ENCODE peak calls at places on chromosomes 2 and 18, in five cellular contexts. T, C, A, F and G are unnamed samples.

GRCh38 chr2:199019898-199020507 is 437.7 kb downstream of the SATB2 start:
- DNase-seq in T (no peak), A (peak; percentile 25), C (no peak), F (no peak), G (peak; percentile 46)

GRCh38 chr18:58495202-58495601 is 133.7 kb downstream of the ALPK2 start:
- DNase-seq in F (no peak), T (peak; percentile 25), A (no peak), C (no peak), G (no peak)

GRCh38 chr2:229431331-229431954 is 160.4 kb upstream of the PID1 start:
- DNase-seq in T (no peak), C (no peak), F (no peak), A (peak; percentile 69), G (peak; percentile 69)

GRCh38 chr2:96918754-96919550 is 49.1 kb upstream of the SEMA4C start:
- DNase-seq in C (no peak), F (no peak), T (no peak), A (no peak), G (no peak)

GRCh38 chr2:238024986-238025385 is 35.8 kb upstream of the SCLY start:
- DNase-seq in T (no peak), F (no peak), C (no peak), A (peak; percentile 93), G (peak; percentile 24)

GRCh38 chr2:42663828-42664227 is 95.4 kb downstream of the MTA3 start:
- DNase-seq in A (no peak), T (no peak), F (no peak), C (no peak), G (no peak)

GRCh38 chr18:60064271-60064670 is 164.5 kb downstream of the PMAIP1 start:
- DNase-seq in F (no peak), C (no peak), A (peak; percentile 72), T (no peak), G (no peak)

GRCh38 chr2:8418721-8419120 is 263.1 kb upstream of the ID2 start:
- DNase-seq in F (no peak), C (no peak), T (no peak), A (no peak), G (no peak)

GRCh38 chr18:12828116-12829051 is 55.7 kb downstream of the PTPN2 start:
- DNase-seq in T (no peak), A (no peak), C (no peak), F (no peak), G (no peak)

GRCh38 chr2:157877761-157878400 is 1.8 kb upstream of the ACVR1 start:
- DNase-seq in C (no peak), F (no peak), T (no peak), A (no peak), G (no peak)

GRCh38 chr2:44291281-44292248 is 16.3 kb downstream of the SLC3A1 start:
- DNase-seq in A (peak; percentile 90), F (no peak), C (peak; percentile 11), T (peak; percentile 70), G (peak; percentile 56)

GRCh38 chr18:5476961-5477800 is 66.6 kb downstream of the EPB41L3 start:
- DNase-seq in C (no peak), T (no peak), F (no peak), A (no peak), G (no peak)

GRCh38 chr2:130877258-130877657 is 40.5 kb downstream of the ARHGEF4 start:
- DNase-seq in T (peak; percentile 32), F (no peak), A (peak; percentile 89), C (no peak), G (peak; percentile 45)

GRCh38 chr2:204264068-204264693 is 281.1 kb upstream of the PARD3B start:
- DNase-seq in F (no peak), T (no peak), A (no peak), C (no peak), G (no peak)

GRCh38 chr2:26363323-26363722 is 16.7 kb upstream of the ADGRF3 start:
- DNase-seq in F (no peak), A (peak; percentile 50), C (no peak), T (no peak), G (peak; percentile 50)

GRCh38 chr2:185284696-185285095 is 453.9 kb upstream of the FSIP2 start:
- DNase-seq in C (no peak), A (no peak), T (no peak), F (no peak), G (no peak)

GRCh38 chr2:195049372-195050031 is 607.5 kb upstream of the SLC39A10 start:
- DNase-seq in C (no peak), A (peak; percentile 75), F (no peak), T (no peak), G (peak; percentile 55)

GRCh38 chr2:72993147-72993546 is 75.8 kb downstream of the EMX1 start:
- DNase-seq in F (peak; percentile 72), C (peak; percentile 80), A (peak; percentile 32), T (peak; percentile 62), G (peak; percentile 63)

GRCh38 chr18:11052800-11053199 is 96.6 kb downstream of the PIEZO2 start:
- DNase-seq in F (no peak), T (no peak), C (no peak), A (no peak), G (no peak)

GRCh38 chr18:35189510-35189909 is 51.3 kb upstream of the ZNF397 start:
- DNase-seq in F (no peak), C (no peak), A (no peak), T (no peak), G (no peak)

GRCh38 chr2:142944721-142945120 is 67.3 kb downstream of the KYNU start:
- DNase-seq in F (no peak), T (no peak), A (peak; percentile 40), C (no peak), G (no peak)

GRCh38 chr2:183093857-183094657 is 15.5 kb downstream of the DUSP19 start:
- DNase-seq in T (no peak), A (peak; percentile 54), C (peak; percentile 37), F (no peak), G (peak; percentile 47)

GRCh38 chr2:15760232-15760890 is 168.7 kb downstream of the DDX1 start:
- DNase-seq in F (no peak), A (no peak), C (no peak), T (no peak), G (no peak)

GRCh38 chr2:28568533-28568932 is 72.7 kb downstream of the PLB1 start:
- DNase-seq in F (no peak), C (no peak), T (no peak), A (peak; percentile 87), G (peak; percentile 28)

GRCh38 chr2:37342636-37343211 is 1.7 kb upstream of the QPCT start:
- DNase-seq in F (no peak), C (no peak), A (no peak), T (no peak), G (no peak)

DNA sequence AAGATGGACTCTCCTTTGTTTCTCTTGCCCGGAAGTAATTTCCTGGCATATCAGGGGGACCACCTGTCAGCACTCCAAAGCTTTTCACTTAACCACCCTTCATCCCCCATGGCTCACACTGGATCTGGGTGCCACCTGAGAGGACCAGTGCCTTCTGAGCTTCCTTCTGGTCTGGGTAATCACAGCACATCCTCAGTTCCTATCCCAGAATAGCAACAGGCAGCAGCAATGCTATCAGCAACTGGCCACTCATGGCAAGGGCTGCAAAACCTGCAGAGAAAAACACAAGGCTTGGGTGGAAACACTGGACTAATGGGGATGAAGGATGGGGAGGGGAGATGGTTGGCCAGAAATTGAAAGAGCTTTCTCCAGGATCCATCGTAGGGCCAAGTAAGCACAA is 59.9 kb upstream of the STPG4 start:
- DNase-seq in T (no peak), C (no peak), F (no peak), A (no peak), G (no peak)
- TF ChIP-seq CTCF in T (no peak), C (no peak), F (no peak), A (no peak), G (no peak)

GRCh38 chr2:175181104-175181876 is at the start of gene ATP5MC3:
- DNase-seq in T (peak; percentile 98), A (peak; percentile 94), C (peak; percentile 90), F (peak; percentile 98), G (peak; percentile 97)
- TF ChIP-seq CTCF in T (peak; percentile 8), A (peak; percentile 48), C (no peak), F (no peak), G (peak; percentile 18)

GRCh38 chr2:119350311-119350998 is 16.2 kb downstream of the C2orf76 start:
- DNase-seq in T (no peak), F (no peak), A (peak; percentile 74), C (no peak), G (no peak)
- TF ChIP-seq CTCF in T (no peak), F (no peak), A (peak; percentile 23), C (no peak), G (no peak)

DNA sequence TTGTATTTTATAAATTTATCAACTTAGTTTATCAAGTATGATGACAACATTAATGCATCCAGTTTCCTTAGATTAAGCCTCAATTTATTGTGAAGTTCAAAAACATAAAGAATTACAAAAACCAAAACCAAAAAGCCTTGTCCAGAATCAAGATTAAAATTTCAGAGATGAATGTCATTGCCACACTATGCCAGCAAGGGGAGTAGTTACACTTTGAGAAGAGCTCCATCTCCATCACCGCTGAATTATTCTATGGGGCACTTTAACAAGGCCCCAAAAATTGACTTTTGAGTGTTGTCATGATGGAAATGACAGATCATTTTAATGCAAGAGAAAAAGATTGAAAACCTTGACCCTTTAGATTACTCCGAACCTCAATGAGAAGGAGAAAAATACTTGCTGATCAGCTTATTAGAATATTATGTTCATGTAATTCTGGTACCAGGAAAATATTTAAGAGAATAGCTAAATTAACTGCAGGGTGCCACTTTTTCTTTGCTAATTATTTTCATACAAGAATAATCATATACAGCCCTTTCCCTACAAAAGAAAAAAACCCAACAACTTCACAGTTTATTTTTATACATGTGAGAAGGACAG is 152.5 kb upstream of the AQP4 start:
- DNase-seq in T (no peak), A (peak; percentile 44), C (peak; percentile 8), F (no peak), G (peak; percentile 46)
- TF ChIP-seq CTCF in T (peak; percentile 38), A (peak; percentile 77), C (peak; percentile 31), F (peak; percentile 32), G (peak; percentile 69)

DNA sequence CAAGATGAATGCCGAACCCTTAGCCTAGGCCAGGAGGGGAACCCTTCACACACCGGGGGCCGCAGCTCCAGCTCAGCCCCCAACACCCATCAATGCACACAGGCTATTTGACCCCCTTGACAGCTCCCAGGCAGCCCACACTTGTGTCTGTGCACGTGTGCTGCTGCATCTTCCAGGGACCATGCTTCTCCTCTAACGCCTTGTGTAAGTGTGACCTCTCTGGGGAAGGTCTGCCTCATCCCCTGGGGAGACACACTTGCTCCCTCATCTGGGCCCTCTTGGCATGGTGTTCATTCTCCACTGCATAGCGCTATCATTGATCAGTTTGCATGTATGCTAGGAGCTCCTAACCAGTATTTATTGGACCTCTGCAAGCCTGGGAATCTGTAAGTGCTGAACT is 120.0 kb upstream of the FHL2 start:
- DNase-seq in A (no peak), F (no peak), C (no peak), T (no peak), G (peak; percentile 14)
- TF ChIP-seq CTCF in A (peak; percentile 10), F (no peak), C (no peak), T (no peak), G (peak; percentile 7)

GRCh38 chr2:148967484-148967883 is 71.0 kb upstream of the LYPD6B start:
- DNase-seq in A (no peak), C (no peak), T (no peak), F (no peak), G (no peak)
- TF ChIP-seq CTCF in A (no peak), C (no peak), T (no peak), F (no peak), G (no peak)